ENCODE peak calls at places on chromosome 9, in four cellular contexts. Z is brain microvascular endothelial cell, R is NT2/D1, D is fibroblast of mammary gland. A is an unnamed sample.

GRCh38 chr9:33161011-33161588 is 6.0 kb downstream of the B4GALT1 start:
- DNase-seq in Z (peak), R (no peak), D (peak), A (peak)

GRCh38 chr9:1927546-1927945 is 87.6 kb upstream of the SMARCA2 start:
- DNase-seq in Z (no peak), R (no peak), D (no peak), A (no peak)

GRCh38 chr9:10946676-10947410 is 334.0 kb upstream of the PTPRD start:
- DNase-seq in Z (no peak), D (no peak), R (no peak), A (no peak)

GRCh38 chr9:132627120-132627519 is 42.7 kb downstream of the DDX31 start:
- DNase-seq in D (no peak), Z (no peak), R (no peak), A (no peak)

GRCh38 chr9:114655689-114656088 is 1.9 kb downstream of the TEX53 start:
- DNase-seq in Z (peak), R (no peak), D (peak), A (no peak)

GRCh38 chr9:77015291-77016048 is 4.0 kb upstream of the FOXB2 start:
- DNase-seq in R (no peak), Z (no peak), D (no peak), A (no peak)

GRCh38 chr9:84846501-84847323 is 177.2 kb downstream of the NTRK2 start:
- DNase-seq in D (no peak), Z (no peak), R (peak), A (no peak)

GRCh38 chr9:105413486-105414068 is 34.3 kb upstream of the FSD1L start:
- DNase-seq in R (peak), Z (peak), D (peak), A (no peak)

GRCh38 chr9:135226369-135227050 is 139.0 kb downstream of the OLFM1 start:
- DNase-seq in D (no peak), Z (no peak), R (no peak), A (peak)

GRCh38 chr9:136332482-136332983 is 5.2 kb downstream of the GPSM1 start:
- DNase-seq in R (no peak), D (no peak), Z (no peak), A (no peak)

GRCh38 chr9:3948826-3949578 is 350.9 kb downstream of the GLIS3 start:
- DNase-seq in R (no peak), Z (peak), D (peak), A (no peak)

GRCh38 chr9:104279535-104280215 is 185.6 kb downstream of the SMC2 start:
- DNase-seq in R (no peak), D (peak), Z (no peak), A (no peak)

GRCh38 chr9:116152390-116152789 is 1.2 kb upstream of the PAPPA start:
- DNase-seq in R (no peak), D (peak), Z (no peak), A (no peak)

GRCh38 chr9:74577956-74578355 is 80.8 kb downstream of the RORB start:
- DNase-seq in D (peak), R (no peak), Z (no peak), A (no peak)

GRCh38 chr9:73719660-73720059 is 568.0 kb downstream of the ANXA1 start:
- DNase-seq in R (no peak), Z (no peak), D (no peak), A (no peak)

GRCh38 chr9:76545191-76545590 is 86.2 kb downstream of the GCNT1 start:
- DNase-seq in Z (no peak), R (no peak), D (no peak), A (no peak)

GRCh38 chr9:113380869-113381378 is 4.1 kb upstream of the HDHD3 start:
- DNase-seq in Z (no peak), D (no peak), R (no peak), A (peak)

GRCh38 chr9:133226219-133227171 is 17.4 kb upstream of the OBP2B start:
- DNase-seq in R (no peak), D (no peak), Z (no peak), A (no peak)

GRCh38 chr9:126516936-126517750 is 96.6 kb upstream of the LMX1B start:
- DNase-seq in D (peak), R (no peak), Z (peak), A (peak)

GRCh38 chr9:112761912-112762651 is 11.5 kb downstream of the SNX30 start:
- DNase-seq in Z (no peak), R (no peak), D (peak), A (no peak)

GRCh38 chr9:2181794-2182193 is 166.6 kb downstream of the SMARCA2 start:
- DNase-seq in Z (no peak), D (peak), R (peak), A (no peak)

GRCh38 chr9:97594414-97594921 is 38.7 kb downstream of the TSTD2 start:
- DNase-seq in Z (no peak), R (no peak), D (no peak), A (no peak)

GRCh38 chr9:133103183-133103986 is 17.7 kb downstream of the RALGDS start:
- DNase-seq in D (peak), R (no peak), Z (no peak), A (peak)

GRCh38 chr9:125548141-125548540 is 158.9 kb downstream of the MAPKAP1 start:
- DNase-seq in R (no peak), Z (no peak), D (no peak), A (no peak)

GRCh38 chr9:36991516-36992134 is 42.4 kb downstream of the PAX5 start:
- DNase-seq in R (peak), Z (peak), D (peak), A (peak)

GRCh38 chr9:99835142-99835541 is 13.5 kb downstream of the NR4A3 start:
- DNase-seq in Z (no peak), D (no peak), R (no peak), A (no peak)

GRCh38 chr9:114291064-114291474 is 31.8 kb upstream of the ORM1 start:
- DNase-seq in Z (peak), D (peak), R (peak), A (peak)

GRCh38 chr9:91864372-91864771 is 85.7 kb downstream of the ROR2 start:
- DNase-seq in R (no peak), D (peak), Z (no peak), A (no peak)

GRCh38 chr9:121650220-121651013 is 1.0 kb upstream of the DAB2IP start:
- DNase-seq in R (peak), D (no peak), Z (no peak), A (peak)

GRCh38 chr9:84101892-84102632 is 121.5 kb downstream of the RMI1 start:
- DNase-seq in Z (no peak), D (no peak), R (no peak), A (no peak)

GRCh38 chr9:34606908-34607307 is 5.0 kb downstream of the RPP25L start:
- DNase-seq in R (no peak), Z (no peak), D (no peak), A (no peak)

GRCh38 chr9:4604678-4605095 is 57.4 kb upstream of the PLPP6 start:
- DNase-seq in D (peak), R (peak), Z (peak), A (no peak)

GRCh38 chr9:131397100-131397790 is 3.4 kb downstream of the PRRC2B start:
- DNase-seq in Z (no peak), D (peak), R (no peak), A (no peak)
- H3K4me3 ChIP-seq in Z (peak), D (peak), R (peak), A (peak)

DNA sequence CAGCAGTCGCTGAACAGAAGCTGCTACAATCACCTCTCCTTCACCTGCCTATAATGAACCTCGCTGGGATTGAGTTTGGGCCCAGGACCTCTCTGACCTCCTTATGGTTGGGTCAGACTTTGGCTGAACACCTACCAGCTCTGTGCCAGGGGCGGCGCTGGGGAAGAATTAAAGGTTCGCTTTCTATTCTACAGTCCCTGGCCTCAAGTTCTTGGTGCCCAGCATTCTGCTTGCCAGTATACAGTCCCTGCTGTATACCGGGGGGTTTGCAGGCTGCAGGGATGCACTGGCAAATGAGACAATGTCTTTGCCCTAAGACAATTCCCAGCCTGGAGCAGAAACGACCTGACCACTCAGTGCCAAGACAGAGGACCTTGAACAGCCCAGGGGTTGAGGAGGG is 930 bp upstream of the STRBP start:
- DNase-seq in D (no peak), Z (no peak), R (no peak), A (no peak)
- H3K4me3 ChIP-seq in D (no peak), Z (no peak), R (peak), A (peak)

GRCh38 chr9:137707361-137707760 is 88.6 kb downstream of the EHMT1 start:
- DNase-seq in D (no peak), Z (no peak), R (no peak), A (no peak)

GRCh38 chr9:137703842-137704508 is 85.2 kb downstream of the EHMT1 start:
- DNase-seq in Z (peak), R (no peak), D (peak), A (no peak)

GRCh38 chr9:137705906-137706305 is 87.1 kb downstream of the EHMT1 start:
- DNase-seq in R (no peak), D (no peak), Z (no peak), A (no peak)

GRCh38 chr9:137702615-137703379 is 84.0 kb downstream of the EHMT1 start:
- DNase-seq in D (no peak), R (no peak), Z (no peak), A (no peak)

GRCh38 chr9:137705443-137705863 is 86.6 kb downstream of the EHMT1 start:
- DNase-seq in Z (no peak), D (no peak), R (no peak), A (no peak)
- H3K4me3 ChIP-seq in Z (no peak), D (no peak), R (no peak), A (no peak)

GRCh38 chr9:130837644-130838043 is 2.6 kb downstream of the ABL1 start:
- DNase-seq in Z (no peak), D (no peak), R (no peak), A (no peak)

GRCh38 chr9:130837002-130837511 is 2.0 kb downstream of the ABL1 start:
- DNase-seq in R (no peak), D (peak), Z (no peak), A (no peak)

GRCh38 chr9:130842547-130842946 is 7.5 kb downstream of the ABL1 start:
- DNase-seq in R (no peak), D (no peak), Z (no peak), A (no peak)

GRCh38 chr9:130835441-130836298 is 616 bp downstream of the ABL1 start:
- DNase-seq in D (peak), Z (no peak), R (no peak), A (peak)

GRCh38 chr9:130839237-130840111 is 4.4 kb downstream of the ABL1 start:
- DNase-seq in D (no peak), Z (no peak), R (no peak), A (no peak)
- H3K4me3 ChIP-seq in D (no peak), Z (no peak), R (no peak), A (no peak)

DNA sequence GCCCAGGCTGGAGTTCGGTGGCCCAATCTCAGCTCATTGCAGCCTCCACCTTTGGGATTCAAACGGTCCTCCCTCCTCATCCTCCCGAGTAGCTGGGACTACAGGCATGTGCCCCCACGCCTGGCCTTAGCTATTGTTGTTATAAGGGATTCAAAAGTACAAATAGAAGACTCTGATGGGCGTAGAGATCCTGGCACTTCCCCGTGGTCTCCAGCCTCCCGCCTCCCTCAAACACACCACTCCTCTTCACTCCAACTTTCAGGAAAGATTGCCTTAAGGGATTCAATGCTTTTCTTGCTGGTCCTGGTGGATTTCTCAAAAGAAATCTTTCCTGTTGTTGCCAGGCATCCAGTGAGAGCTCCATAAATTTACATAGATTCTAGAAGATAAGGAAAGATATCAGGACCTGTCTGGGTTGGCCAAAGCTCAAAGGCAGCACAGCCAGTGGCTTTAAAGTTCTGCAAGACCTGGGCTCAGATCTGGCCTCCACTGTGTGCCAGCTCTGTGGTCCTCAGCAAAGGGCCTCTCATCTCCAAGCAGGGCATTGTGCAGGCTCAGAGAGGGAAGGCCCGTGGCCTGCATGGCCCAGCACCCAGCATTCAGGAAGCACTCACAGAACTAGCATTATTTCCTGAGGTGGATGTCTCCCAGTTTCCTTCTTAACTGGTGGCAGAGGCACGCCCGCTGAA is 1.1 kb downstream of the AIF1L start:
- DNase-seq in R (no peak), Z (no peak), D (no peak), A (no peak)
- H3K4me3 ChIP-seq in R (peak), Z (no peak), D (no peak), A (peak)

DNA sequence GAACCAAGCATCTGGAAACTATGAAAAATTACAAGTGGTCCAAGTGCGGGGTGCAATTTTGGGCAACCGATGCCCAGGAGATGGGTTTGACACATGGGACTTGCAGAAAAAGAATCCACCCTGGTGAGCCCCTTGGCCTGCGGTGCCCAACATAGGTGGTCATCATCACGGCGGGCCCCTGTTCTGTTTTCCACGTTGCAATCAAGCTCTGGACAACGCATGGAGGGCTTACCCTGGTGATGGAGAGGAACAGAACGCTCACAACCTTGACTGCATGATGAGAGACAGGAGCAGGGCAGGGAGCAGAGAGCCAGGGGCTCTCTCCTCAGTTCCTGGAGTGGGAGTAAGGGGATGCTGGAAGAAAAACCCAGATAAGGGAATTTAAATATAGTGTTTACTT is 172.0 kb downstream of the GADD45G start:
- DNase-seq in Z (no peak), R (no peak), D (no peak), A (no peak)
- H3K4me3 ChIP-seq in Z (no peak), R (no peak), D (no peak), A (no peak)

DNA sequence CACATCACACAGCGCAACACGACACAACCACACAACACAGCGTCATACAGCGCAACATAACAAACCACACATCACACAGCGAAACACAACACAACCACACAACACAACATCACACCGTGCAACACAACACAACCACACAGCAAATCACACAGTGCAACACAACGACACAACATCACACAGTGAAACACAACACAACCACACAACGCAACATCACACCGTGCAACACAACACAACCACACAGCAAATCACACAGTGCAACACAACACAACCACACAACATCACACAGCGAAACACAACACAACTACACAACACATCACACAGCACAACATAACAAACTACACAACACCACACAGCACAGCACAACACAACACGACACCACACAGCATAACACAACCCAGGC is 40.4 kb upstream of the PTCH1 start:
- DNase-seq in R (no peak), Z (no peak), D (no peak), A (no peak)
- H3K4me3 ChIP-seq in R (no peak), Z (no peak), D (no peak), A (no peak)

GRCh38 chr9:110999379-110999778 is 38.9 kb downstream of the LPAR1 start:
- DNase-seq in D (no peak), Z (no peak), R (no peak), A (no peak)
- H3K4me3 ChIP-seq in D (no peak), Z (no peak), R (no peak), A (no peak)

GRCh38 chr9:72396247-72397091 is 31.5 kb upstream of the ZFAND5 start:
- DNase-seq in Z (no peak), D (peak), R (no peak), A (no peak)
- H3K4me3 ChIP-seq in Z (no peak), D (no peak), R (no peak), A (no peak)

DNA sequence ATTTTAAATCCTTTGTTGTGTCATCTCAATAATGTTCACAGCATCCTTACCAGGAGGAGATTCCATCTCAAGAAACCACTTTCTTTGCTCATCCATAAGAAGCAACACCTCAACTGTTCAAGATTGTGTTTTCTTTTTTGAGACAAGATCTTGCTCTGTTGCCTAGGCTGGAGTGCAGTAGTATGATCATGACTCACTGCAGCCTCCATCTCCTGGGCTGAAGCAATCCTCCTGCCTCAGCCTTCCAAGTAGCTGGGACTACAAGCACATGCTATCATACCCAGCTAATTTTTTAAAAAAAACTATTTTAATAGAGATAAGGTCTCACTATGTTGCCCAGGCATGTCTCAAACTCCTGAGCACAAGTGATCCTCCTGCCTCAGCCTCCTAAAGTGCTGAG is 60.0 kb downstream of the ABHD17B start:
- DNase-seq in D (no peak), R (no peak), Z (no peak), A (no peak)
- H3K4me3 ChIP-seq in D (no peak), R (no peak), Z (no peak), A (no peak)